ENCODE peak calls at places on chromosomes 16 and 17, in four cellular contexts. F is psoas muscle, I is heart left ventricle, J is tibial nerve. H is an unnamed sample.

GRCh38 chr16:4924593-4925378 is 12.2 kb downstream of the PPL start:
- DNase-seq in F (no peak), I (no peak), J (no peak), H (peak; percentile 86)

GRCh38 chr17:7782237-7782636 is 51.8 kb upstream of the KDM6B start:
- DNase-seq in F (no peak), I (no peak), J (no peak), H (no peak)

GRCh38 chr17:37310940-37311339 is 64.8 kb upstream of the C17orf78 start:
- DNase-seq in F (no peak), I (no peak), J (no peak), H (no peak)

GRCh38 chr16:69514366-69514765 is 51.4 kb upstream of the NFAT5 start:
- DNase-seq in F (no peak), I (no peak), J (no peak), H (no peak)

GRCh38 chr17:39243155-39243554 is 17.4 kb upstream of the STAC2 start:
- DNase-seq in F (no peak), I (no peak), J (no peak), H (no peak)

GRCh38 chr16:72104905-72105304 is 11.3 kb downstream of the DHX38 start:
- DNase-seq in F (no peak), I (no peak), J (no peak), H (no peak)

GRCh38 chr17:43905985-43906852 is 1.1 kb downstream of the MPP2 start:
- DNase-seq in F (peak; percentile 76), I (peak; percentile 80), J (peak; percentile 61), H (no peak)

GRCh38 chr17:16322636-16323035 is 30.6 kb downstream of the CENPV start:
- DNase-seq in F (no peak), I (no peak), J (no peak), H (no peak)

GRCh38 chr16:4358831-4359561 is 7.9 kb upstream of the PAM16 start:
- DNase-seq in F (peak; percentile 78), I (no peak), J (peak; percentile 64), H (peak; percentile 46)

GRCh38 chr16:24044467-24044866 is 208.7 kb downstream of the PRKCB start:
- DNase-seq in F (no peak), I (no peak), J (no peak), H (no peak)

GRCh38 chr16:74700206-74701040 is at the start of gene MLKL:
- DNase-seq in F (peak; percentile 63), I (peak; percentile 47), J (peak; percentile 35), H (peak; percentile 59)

GRCh38 chr17:2282297-2282873 is 21.2 kb downstream of the SMG6 start:
- DNase-seq in F (no peak), I (no peak), J (peak; percentile 39), H (peak; percentile 48)

GRCh38 chr16:55046513-55046912 is 115.8 kb downstream of the IRX5 start:
- DNase-seq in F (no peak), I (no peak), J (no peak), H (no peak)

GRCh38 chr16:22191089-22191965 is 14.8 kb upstream of the EEF2K start:
- DNase-seq in F (peak; percentile 100), I (peak; percentile 99), J (peak; percentile 100), H (peak; percentile 94)

GRCh38 chr17:80872999-80873951 is 118.4 kb upstream of the CHMP6 start:
- DNase-seq in F (peak; percentile 65), I (no peak), J (no peak), H (no peak)

GRCh38 chr17:7132511-7133094 is 18.0 kb upstream of the ASGR2 start:
- DNase-seq in F (no peak), I (no peak), J (no peak), H (no peak)

GRCh38 chr16:67897231-67897630 is 4.2 kb downstream of the PSKH1 start:
- DNase-seq in F (no peak), I (no peak), J (peak; percentile 71), H (no peak)

GRCh38 chr16:73356401-73357079 is 308.6 kb upstream of the ZFHX3 start:
- DNase-seq in F (no peak), I (no peak), J (no peak), H (no peak)

GRCh38 chr16:53779186-53779585 is 75.2 kb downstream of the FTO start:
- DNase-seq in F (no peak), I (no peak), J (no peak), H (no peak)

GRCh38 chr16:87461466-87461975 is 31.3 kb downstream of the ZCCHC14 start:
- DNase-seq in F (peak; percentile 37), I (peak; percentile 54), J (peak; percentile 28), H (peak; percentile 93)

GRCh38 chr16:69831212-69832123 is 69.3 kb downstream of the WWP2 start:
- DNase-seq in F (no peak), I (no peak), J (no peak), H (no peak)

GRCh38 chr16:88264641-88265285 is 118.0 kb upstream of the ZNF469 start:
- DNase-seq in F (peak; percentile 97), I (peak; percentile 92), J (peak; percentile 96), H (peak; percentile 79)

GRCh38 chr17:15273141-15273793 is 8.1 kb upstream of the PMP22 start:
- DNase-seq in F (no peak), I (no peak), J (peak; percentile 36), H (no peak)

GRCh38 chr16:72066747-72067146 is 3.7 kb downstream of the HPR start:
- DNase-seq in F (no peak), I (no peak), J (no peak), H (peak; percentile 36)

GRCh38 chr17:32161506-32162365 is 19.4 kb downstream of the RHOT1 start:
- DNase-seq in F (no peak), I (no peak), J (no peak), H (peak; percentile 48)

GRCh38 chr16:82801361-82801760 is 174.6 kb downstream of the CDH13 start:
- DNase-seq in F (no peak), I (no peak), J (no peak), H (no peak)

GRCh38 chr16:82792704-82793103 is 165.9 kb downstream of the CDH13 start:
- DNase-seq in F (no peak), I (no peak), J (no peak), H (no peak)

GRCh38 chr16:82793550-82794244 is 166.9 kb downstream of the CDH13 start:
- DNase-seq in F (no peak), I (no peak), J (no peak), H (no peak)

DNA sequence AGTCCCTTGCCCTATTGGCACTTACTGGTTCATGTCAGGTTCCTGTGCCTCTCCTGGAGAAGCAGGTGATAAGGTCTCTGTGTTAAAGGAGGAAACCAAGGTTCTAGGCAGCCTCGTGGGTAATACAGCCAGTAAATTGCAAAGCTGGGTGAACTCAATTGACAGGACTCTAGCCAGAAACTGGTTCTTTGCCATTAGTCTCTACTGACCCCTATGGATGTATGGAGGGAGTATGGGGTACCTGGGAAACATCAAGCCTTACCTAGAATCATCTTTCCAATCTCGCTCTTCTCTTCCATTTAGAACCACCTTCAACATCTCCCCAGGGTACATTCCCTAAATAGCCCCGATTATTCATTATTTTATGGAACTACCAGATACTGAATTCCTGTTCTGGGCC is 169.3 kb downstream of the CDH13 start:
- DNase-seq in F (no peak), I (no peak), J (no peak), H (no peak)
- TF ChIP-seq CTCF in F (no peak), I (no peak), J (peak; percentile 7), H (no peak)

GRCh38 chr17:40290629-40291296 is 3.1 kb downstream of the CDC6 start:
- DNase-seq in F (no peak), I (no peak), J (peak; percentile 93), H (peak; percentile 60)

GRCh38 chr17:40287159-40287493 is 553 bp upstream of the CDC6 start:
- DNase-seq in F (no peak), I (no peak), J (no peak), H (no peak)

GRCh38 chr17:40286473-40286872 is 1.2 kb upstream of the CDC6 start:
- DNase-seq in F (no peak), I (no peak), J (no peak), H (no peak)

GRCh38 chr17:40284085-40284713 is 3.5 kb upstream of the CDC6 start:
- DNase-seq in F (no peak), I (no peak), J (no peak), H (peak; percentile 62)

DNA sequence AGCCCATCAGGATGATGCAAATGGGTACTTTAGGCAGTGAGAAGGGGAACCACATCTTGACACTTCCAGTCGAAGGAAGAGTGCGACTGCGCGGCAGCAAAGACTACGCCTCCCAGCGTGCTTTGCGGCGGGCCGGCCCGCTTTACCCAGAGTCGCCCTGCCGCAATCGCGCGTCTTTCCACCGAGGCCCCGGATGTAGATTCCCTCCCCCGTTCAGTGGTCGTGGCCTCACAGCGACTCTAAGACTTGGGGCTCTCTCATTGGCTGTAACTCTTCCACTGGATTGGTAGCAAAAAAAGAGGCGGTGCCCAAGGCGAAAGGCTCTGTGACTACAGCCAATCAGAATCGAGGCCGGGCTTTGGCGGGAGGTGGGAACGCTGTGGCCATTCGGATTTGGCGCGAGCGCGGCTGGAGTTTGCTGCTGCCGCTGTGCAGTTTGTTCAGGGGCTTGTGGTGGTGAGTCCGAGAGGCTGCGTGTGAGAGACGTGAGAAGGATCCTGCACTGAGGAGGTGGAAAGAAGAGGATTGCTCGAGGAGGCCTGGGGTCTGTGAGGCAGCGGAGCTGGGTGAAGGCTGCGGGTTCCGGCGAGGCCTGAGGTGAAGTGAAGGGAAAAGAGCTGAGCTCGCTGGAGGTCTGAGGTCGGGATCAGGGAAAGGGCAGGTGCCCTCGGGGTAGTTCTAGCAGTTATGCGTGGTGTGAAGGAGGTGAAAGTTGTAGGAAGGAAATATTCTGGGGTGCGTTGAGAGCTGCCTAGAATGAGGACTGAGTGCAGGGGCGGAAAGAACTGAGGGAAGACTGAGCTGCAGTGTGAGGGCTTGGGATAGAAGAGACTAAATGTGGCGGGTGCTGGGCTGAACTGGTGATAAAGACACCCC is at the start of gene CDC6:
- DNase-seq in F (peak; percentile 99), I (peak; percentile 99), J (peak; percentile 96), H (peak; percentile 98)
- H3K27ac ChIP-seq in F (no peak within 1 kb of the TSS), I (peak within 1 kb of the TSS; percentile 44), J (no peak within 1 kb of the TSS), H (peak within 1 kb of the TSS; percentile 89)

DNA sequence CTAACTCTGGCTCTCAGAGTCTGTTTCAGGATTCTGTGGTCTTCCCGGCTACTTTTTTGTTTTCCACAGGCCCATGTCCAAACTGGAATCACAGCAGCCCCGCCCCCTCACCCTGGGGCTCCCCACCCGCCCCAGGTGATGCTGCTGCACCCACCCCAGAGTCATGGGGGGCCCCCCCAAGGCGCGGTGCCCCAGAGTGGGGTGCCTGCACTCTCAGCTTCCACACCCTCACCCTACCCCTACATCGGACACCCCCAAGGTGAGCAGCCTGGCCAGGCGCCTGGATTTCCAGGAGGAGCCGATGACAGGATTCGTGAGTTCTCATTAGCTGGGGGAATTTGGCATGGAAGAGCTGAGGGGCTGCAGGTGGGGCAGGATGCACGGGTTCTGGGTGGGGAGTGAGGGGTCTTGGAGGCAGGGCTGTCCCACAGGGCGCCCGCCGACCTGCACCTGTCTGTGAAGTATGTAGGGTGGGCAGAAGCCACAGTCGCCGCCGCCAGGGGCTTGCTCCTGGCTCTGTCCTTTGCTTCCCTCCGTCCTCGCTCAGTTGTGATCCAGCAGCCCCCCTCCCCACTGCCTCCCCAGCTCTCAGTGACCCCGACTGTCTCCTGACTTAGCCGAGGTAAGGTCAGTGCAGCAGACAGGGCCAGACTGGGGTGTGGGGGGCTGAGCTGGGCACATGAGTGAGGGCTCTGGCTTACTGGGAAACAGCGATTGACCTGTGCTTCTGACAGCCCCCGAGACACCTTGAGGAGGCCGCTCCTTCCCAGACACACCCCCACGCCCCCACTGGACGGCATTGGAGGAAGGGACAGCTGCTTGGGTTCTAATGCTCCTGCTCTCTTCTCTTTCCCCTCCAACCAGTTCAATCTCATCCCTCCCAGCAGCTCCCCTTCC is 10.0 kb downstream of the TUFM start:
- DNase-seq in F (no peak), I (no peak), J (no peak), H (no peak)
- TF ChIP-seq CTCF in F (no peak), I (no peak), J (no peak), H (no peak)

DNA sequence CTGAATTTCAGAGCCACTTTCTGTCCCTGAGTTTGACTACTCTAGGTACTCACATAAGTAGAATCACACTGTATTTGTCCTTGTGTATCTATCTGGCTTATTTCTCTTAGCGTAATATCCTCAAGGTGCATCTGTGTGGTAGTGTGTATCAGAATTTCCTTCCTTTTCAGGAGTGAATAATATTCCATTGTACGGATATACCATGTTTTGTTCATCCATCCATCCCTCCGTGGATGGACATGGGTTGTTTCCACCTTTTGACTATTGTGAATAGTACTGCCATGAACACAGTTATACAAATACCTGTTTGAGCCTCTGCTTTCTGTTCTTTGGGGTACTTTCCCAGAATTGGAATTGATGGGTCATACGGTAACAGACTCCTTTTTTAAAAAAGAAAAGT is 111.7 kb downstream of the PITPNC1 start:
- DNase-seq in F (no peak), I (no peak), J (no peak), H (no peak)
- H3K27ac ChIP-seq in F (no peak overlapping the region), I (no peak overlapping the region), J (no peak overlapping the region), H (no peak overlapping the region)